ENCODE peak calls at places on chromosomes 11 and 22, in five cellular contexts. U, O, E, R and G are unnamed samples. For H3K4me1, the result is how much of the 10 kb centered on the place peaks cover.

GRCh38 chr11:69524291-69524882 is 42.9 kb downstream of the LINC01488 start:
- DNase-seq in R (peak), E (peak), O (peak), U (peak), G (peak)

GRCh38 chr11:69008774-69009440 is 4.1 kb downstream of the MRGPRF start:
- DNase-seq in U (peak), O (peak), R (peak), E (peak), G (peak)

GRCh38 chr11:64150481-64151239 is 15.3 kb downstream of the MACROD1 start:
- DNase-seq in R (no peak), E (no peak), O (no peak), U (no peak), G (no peak)

GRCh38 chr11:60502221-60502775 is 9.7 kb downstream of the MS4A12 start:
- DNase-seq in E (no peak), O (no peak), U (no peak), R (no peak), G (no peak)

GRCh38 chr11:123580557-123581275 is 73.7 kb downstream of the SCN3B start:
- DNase-seq in R (peak), U (peak), E (peak), O (peak), G (peak)

GRCh38 chr11:100739636-100740035 is 52.5 kb downstream of the ARHGAP42 start:
- DNase-seq in R (no peak), O (peak), U (peak), E (no peak), G (peak)

GRCh38 chr11:133064152-133064877 is 468.0 kb downstream of the OPCML start:
- DNase-seq in E (no peak), U (peak), R (peak), O (peak), G (no peak)

GRCh38 chr11:62054484-62055121 is 69.2 kb upstream of the INCENP start:
- DNase-seq in R (peak), E (no peak), U (peak), O (peak), G (peak)

GRCh38 chr22:30267382-30268302 is 991 bp upstream of the OSM start:
- DNase-seq in O (no peak), U (no peak), E (no peak), R (no peak), G (no peak)

GRCh38 chr11:112025682-112026081 is 474 bp downstream of the DLAT start:
- DNase-seq in E (no peak), O (peak), U (peak), R (no peak), G (no peak)

DNA sequence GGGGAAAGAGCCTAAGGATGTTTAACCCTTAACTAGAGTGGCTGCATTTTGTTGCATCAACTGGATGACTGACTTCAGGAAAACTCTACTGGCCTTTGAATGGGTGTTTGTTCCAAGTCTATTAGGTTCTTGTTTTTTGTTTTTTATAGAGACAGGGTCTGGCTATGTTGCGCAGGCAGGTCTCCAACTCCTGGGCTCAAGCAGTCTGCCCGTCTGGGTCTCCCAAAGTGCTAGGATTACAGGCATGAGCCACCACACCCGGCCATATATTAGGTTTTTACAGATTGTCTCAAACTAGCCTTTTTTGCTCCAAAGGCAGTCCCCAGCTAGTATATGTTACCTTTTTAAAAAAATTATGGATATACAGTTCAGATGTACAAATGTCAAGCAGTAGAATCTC is 1.1 kb downstream of the SMARCB1 start:
- DNase-seq in O (no peak), E (no peak), U (no peak), R (no peak), G (no peak)
- H3K27ac ChIP-seq in O (no peak), E (peak), U (peak), R (no peak), G (no peak)

GRCh38 chr22:45009881-45010531 is at the start of gene PHF21B:
- DNase-seq in O (peak), E (peak), R (peak), U (peak), G (no peak)
- H2AFZ ChIP-seq in O (peak), E (no peak), R (no peak), U (peak), G (peak)

DNA sequence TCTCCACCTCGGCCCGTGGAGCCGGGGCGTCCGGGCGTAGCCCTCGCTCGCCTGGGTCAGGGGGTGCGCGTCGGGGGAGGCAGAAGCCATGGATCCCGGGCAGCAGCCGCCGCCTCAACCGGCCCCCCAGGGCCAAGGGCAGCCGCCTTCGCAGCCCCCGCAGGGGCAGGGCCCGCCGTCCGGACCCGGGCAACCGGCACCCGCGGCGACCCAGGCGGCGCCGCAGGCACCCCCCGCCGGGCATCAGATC is 439 bp downstream of the YAP1 start:
- DNase-seq in O (no peak), U (no peak), R (no peak), E (no peak), G (no peak)
- H3K4me1 ChIP-seq in O (under half), U (under half), R (under half), E (under half), G (under half)

GRCh38 chr11:15109602-15110001 is 5.1 kb upstream of the INSC start:
- DNase-seq in R (no peak), O (no peak), U (no peak), E (no peak), G (no peak)

GRCh38 chr11:15106201-15106965 is 8.3 kb upstream of the INSC start:
- DNase-seq in E (no peak), O (peak), R (no peak), U (peak), G (peak)

GRCh38 chr11:15108592-15109130 is 6.1 kb upstream of the INSC start:
- DNase-seq in O (no peak), R (no peak), U (no peak), E (no peak), G (no peak)

GRCh38 chr11:15111215-15111614 is 3.5 kb upstream of the INSC start:
- DNase-seq in U (no peak), R (no peak), E (no peak), O (no peak), G (no peak)

DNA sequence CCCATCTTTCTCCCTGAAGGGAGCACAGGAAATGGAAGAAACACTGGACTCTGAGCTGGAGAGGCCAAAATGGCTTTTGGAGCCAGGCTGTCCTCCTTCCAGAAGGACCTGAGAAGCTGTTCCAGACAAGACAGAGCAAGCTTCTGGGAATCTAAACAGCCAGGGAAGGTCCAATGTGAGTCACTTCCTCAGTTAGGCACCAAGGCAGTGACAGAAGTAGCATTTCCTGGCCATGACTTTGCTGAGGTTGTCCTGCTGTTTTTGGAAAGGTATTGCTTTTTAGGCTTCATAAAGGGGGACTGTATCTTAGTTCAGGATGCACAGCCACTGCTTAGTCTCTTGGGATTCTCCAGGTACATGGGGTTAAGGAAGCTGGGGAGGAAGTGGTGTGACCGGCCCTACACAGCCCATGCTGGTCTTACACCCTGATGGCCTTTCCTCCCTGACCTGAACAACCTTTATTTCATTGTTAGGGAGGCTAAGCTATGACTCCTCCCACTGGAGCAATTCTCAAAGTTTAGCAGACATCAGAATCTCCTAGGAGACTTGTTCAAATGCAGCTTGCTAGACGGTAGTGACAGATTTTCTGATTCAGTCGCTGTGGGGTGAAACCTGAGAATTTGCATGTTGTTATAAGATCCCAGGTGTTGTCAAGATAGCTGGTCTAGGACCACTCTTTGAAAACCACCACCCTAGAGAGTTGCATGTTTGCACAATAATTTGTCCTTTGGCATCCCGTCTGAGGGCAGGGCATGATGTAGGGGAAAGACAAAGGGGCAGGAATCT is 6.8 kb upstream of the INSC start:
- DNase-seq in E (no peak), U (no peak), R (no peak), O (peak), G (peak)
- H3K27ac ChIP-seq in E (no peak), U (no peak), R (no peak), O (peak), G (no peak)

GRCh38 chr22:45053571-45053970 is 43.8 kb upstream of the PHF21B start:
- DNase-seq in U (no peak), E (no peak), R (no peak), O (no peak), G (no peak)

GRCh38 chr22:45053094-45053493 is 43.3 kb upstream of the PHF21B start:
- DNase-seq in O (no peak), R (no peak), E (no peak), U (no peak), G (no peak)

GRCh38 chr22:45051946-45052345 is 42.1 kb upstream of the PHF21B start:
- DNase-seq in R (no peak), U (no peak), E (no peak), O (no peak), G (no peak)

GRCh38 chr22:45055936-45056335 is 46.1 kb upstream of the PHF21B start:
- DNase-seq in U (no peak), E (no peak), R (no peak), O (no peak), G (no peak)

GRCh38 chr22:45051419-45051818 is 41.6 kb upstream of the PHF21B start:
- DNase-seq in U (no peak), R (no peak), O (no peak), E (no peak), G (no peak)
- H2AFZ ChIP-seq in U (no peak), R (no peak), O (no peak), E (no peak), G (no peak)

DNA sequence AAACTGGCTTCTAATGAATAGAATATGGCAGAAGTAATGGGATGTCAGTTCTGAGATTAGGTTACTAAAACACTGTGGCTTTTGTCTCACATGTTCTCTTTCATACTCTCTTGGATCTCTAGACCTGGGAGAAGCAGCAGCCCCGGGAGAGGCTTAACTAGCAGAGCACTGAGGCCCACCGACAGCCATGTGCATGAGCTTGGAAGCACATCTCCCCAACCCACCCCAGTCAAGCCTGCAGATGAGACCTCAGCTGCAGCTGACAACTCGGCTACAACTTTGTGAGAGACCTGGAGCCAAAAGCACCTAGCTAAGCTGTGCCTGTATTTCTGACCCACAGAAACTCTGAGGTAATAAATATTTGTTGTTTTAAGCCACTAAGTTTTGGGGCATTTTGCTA is 100.8 kb downstream of the TRIM29 start:
- DNase-seq in E (no peak), R (no peak), O (no peak), U (no peak), G (no peak)
- H3K4me1 ChIP-seq in E (under half), R (under half), O (under half), U (under half), G (under half)

DNA sequence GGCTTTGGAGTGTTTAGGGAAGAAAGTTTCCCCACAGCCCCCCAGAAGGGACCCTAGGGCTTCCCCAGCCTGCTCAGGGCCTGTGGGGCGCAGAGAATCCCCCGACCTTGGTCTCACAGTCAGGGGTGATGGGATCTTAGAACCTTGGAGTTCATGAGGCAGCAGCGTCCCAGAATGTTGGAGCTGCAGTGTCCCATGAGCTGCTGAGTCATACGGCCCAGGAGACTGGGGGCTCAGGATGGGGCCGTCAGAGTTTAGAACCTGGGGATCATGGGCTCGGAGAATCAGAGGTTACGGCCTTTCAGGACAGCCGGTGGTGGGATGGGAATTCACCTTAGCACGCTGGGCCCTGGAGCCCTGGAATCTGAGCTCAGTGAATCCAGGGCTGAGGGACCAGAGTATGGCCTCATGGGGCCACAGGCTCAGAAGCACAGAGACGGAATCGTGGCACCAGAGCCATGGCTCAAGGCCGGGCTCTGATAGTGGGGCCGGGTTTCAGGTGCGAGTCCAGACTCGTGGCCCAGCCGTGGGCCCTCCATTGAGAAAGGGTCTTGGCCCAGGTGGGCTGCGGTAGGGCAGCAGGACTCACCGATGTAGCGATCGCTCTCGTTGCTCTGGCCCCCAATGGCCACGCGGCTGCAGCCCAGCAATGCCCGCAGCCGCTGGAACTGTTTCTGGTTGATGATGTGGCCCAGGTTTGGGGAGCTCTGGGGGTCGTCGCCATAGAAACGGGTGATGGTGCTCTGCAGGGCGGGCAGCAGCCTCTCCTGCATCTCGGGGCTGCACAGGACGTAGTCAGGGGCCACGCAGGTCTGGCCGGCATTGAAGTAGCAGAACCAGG is 9.5 kb downstream of the ALDH3B2 start:
- DNase-seq in O (no peak), E (peak), U (no peak), R (no peak), G (no peak)
- H3K27ac ChIP-seq in O (no peak), E (no peak), U (no peak), R (no peak), G (no peak)

DNA sequence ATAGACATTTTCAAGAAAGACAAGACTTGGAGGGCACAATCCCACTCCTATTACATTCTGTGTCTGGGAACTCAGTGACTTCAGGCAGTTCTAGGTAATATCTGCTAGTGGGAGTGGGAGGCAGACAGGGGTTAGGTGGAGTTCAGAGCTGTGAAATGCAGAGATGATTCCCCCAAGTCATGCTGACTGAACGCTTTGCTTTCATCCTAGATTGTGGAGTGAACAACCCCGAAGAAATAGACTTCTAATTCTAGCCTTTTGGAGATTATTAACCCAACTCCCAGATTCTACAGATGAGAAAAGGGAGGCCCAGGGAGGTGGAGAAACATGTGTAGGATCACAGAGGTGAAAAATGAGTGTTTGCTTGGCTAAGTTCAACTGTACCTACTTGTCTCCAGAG is 437.8 kb upstream of the CADM1 start:
- DNase-seq in E (no peak), U (no peak), R (no peak), O (no peak), G (no peak)
- H2AFZ ChIP-seq in E (no peak), U (no peak), R (no peak), O (no peak), G (no peak)

GRCh38 chr11:35177370-35177769 is 38.4 kb downstream of the CD44 start:
- DNase-seq in R (no peak), O (peak), U (peak), E (no peak), G (no peak)
- H3K4me1 ChIP-seq in R (under half), O (under half), U (half or more), E (under half), G (half or more)